ENCODE peak calls at places on chromosomes 6 and 20, in six cellular contexts. One of them, this sample, is unnamed.

GRCh38 chr20:47686545-47686944 is 98.7 kb downstream of the SULF2 start:
- DNase-seq in osteocyte: peak
- DNase-seq in stomach: no peak
- DNase-seq in cardiac muscle cell: no peak
- DNase-seq in ovary: no peak
- DNase-seq in RWPE1: no peak
- DNase-seq in this sample: no peak

GRCh38 chr20:47857994-47858557 is 72.8 kb upstream of the SULF2 start:
- DNase-seq in osteocyte: no peak
- DNase-seq in stomach: no peak
- DNase-seq in cardiac muscle cell: no peak
- DNase-seq in ovary: peak
- DNase-seq in RWPE1: no peak
- DNase-seq in this sample: no peak

GRCh38 chr6:154937306-154938244 is 57.5 kb upstream of the TIAM2 start:
- DNase-seq in osteocyte: no peak
- DNase-seq in stomach: no peak
- DNase-seq in cardiac muscle cell: no peak
- DNase-seq in ovary: no peak
- DNase-seq in RWPE1: no peak
- DNase-seq in this sample: no peak

GRCh38 chr6:117629119-117629518 is 26.8 kb upstream of the GOPC start:
- DNase-seq in osteocyte: no peak
- DNase-seq in stomach: no peak
- DNase-seq in cardiac muscle cell: no peak
- DNase-seq in ovary: no peak
- DNase-seq in RWPE1: no peak
- DNase-seq in this sample: no peak

GRCh38 chr20:23634985-23635767 is 2.6 kb downstream of the CST3 start:
- DNase-seq in osteocyte: no peak
- DNase-seq in stomach: no peak
- DNase-seq in cardiac muscle cell: no peak
- DNase-seq in ovary: no peak
- DNase-seq in RWPE1: peak
- DNase-seq in this sample: no peak

GRCh38 chr20:588932-589672 is 21.0 kb downstream of the TCF15 start:
- DNase-seq in osteocyte: no peak
- DNase-seq in stomach: no peak
- DNase-seq in cardiac muscle cell: no peak
- DNase-seq in ovary: no peak
- DNase-seq in RWPE1: no peak
- DNase-seq in this sample: no peak

GRCh38 chr6:154593122-154593521 is 82.6 kb upstream of the CNKSR3 start:
- DNase-seq in osteocyte: no peak
- DNase-seq in stomach: no peak
- DNase-seq in cardiac muscle cell: peak
- DNase-seq in ovary: no peak
- DNase-seq in RWPE1: no peak
- DNase-seq in this sample: no peak

GRCh38 chr6:89144358-89145041 is 1.4 kb upstream of the PM20D2 start:
- DNase-seq in osteocyte: no peak
- DNase-seq in stomach: no peak
- DNase-seq in cardiac muscle cell: no peak
- DNase-seq in ovary: no peak
- DNase-seq in RWPE1: no peak
- DNase-seq in this sample: no peak

GRCh38 chr6:17446713-17447112 is 53.3 kb downstream of the CAP2 start:
- DNase-seq in osteocyte: no peak
- DNase-seq in stomach: no peak
- DNase-seq in cardiac muscle cell: no peak
- DNase-seq in ovary: no peak
- DNase-seq in RWPE1: no peak
- DNase-seq in this sample: no peak

GRCh38 chr20:35009665-35010328 is 54.1 kb downstream of the MYH7B start:
- DNase-seq in osteocyte: no peak
- DNase-seq in stomach: no peak
- DNase-seq in cardiac muscle cell: no peak
- DNase-seq in ovary: no peak
- DNase-seq in RWPE1: no peak
- DNase-seq in this sample: no peak

GRCh38 chr20:57809149-57809548 is 99.3 kb upstream of the PMEPA1 start:
- DNase-seq in osteocyte: no peak
- DNase-seq in stomach: no peak
- DNase-seq in cardiac muscle cell: no peak
- DNase-seq in ovary: no peak
- DNase-seq in RWPE1: no peak
- DNase-seq in this sample: no peak

GRCh38 chr6:135411339-135411738 is 86.2 kb downstream of the AHI1 start:
- DNase-seq in osteocyte: no peak
- DNase-seq in stomach: no peak
- DNase-seq in cardiac muscle cell: no peak
- DNase-seq in ovary: no peak
- DNase-seq in RWPE1: peak
- DNase-seq in this sample: no peak

GRCh38 chr20:36792422-36792821 is 18.9 kb upstream of the DSN1 start:
- DNase-seq in osteocyte: no peak
- DNase-seq in stomach: peak
- DNase-seq in cardiac muscle cell: peak
- DNase-seq in ovary: no peak
- DNase-seq in RWPE1: peak
- DNase-seq in this sample: no peak

GRCh38 chr6:50198245-50198644 is 148.5 kb upstream of the DEFB112 start:
- DNase-seq in osteocyte: no peak
- DNase-seq in stomach: no peak
- DNase-seq in cardiac muscle cell: no peak
- DNase-seq in ovary: no peak
- DNase-seq in RWPE1: no peak
- DNase-seq in this sample: no peak

GRCh38 chr6:79713701-79714322 is 82.7 kb downstream of the SH3BGRL2 start:
- DNase-seq in osteocyte: no peak
- DNase-seq in stomach: peak
- DNase-seq in cardiac muscle cell: peak
- DNase-seq in ovary: peak
- DNase-seq in RWPE1: peak
- DNase-seq in this sample: peak

GRCh38 chr6:40414617-40415016 is 172.5 kb downstream of the LRFN2 start:
- DNase-seq in osteocyte: no peak
- DNase-seq in stomach: no peak
- DNase-seq in cardiac muscle cell: no peak
- DNase-seq in ovary: no peak
- DNase-seq in RWPE1: no peak
- DNase-seq in this sample: no peak

GRCh38 chr6:57141451-57142177 is 30.5 kb upstream of the BAG2 start:
- DNase-seq in osteocyte: no peak
- DNase-seq in stomach: no peak
- DNase-seq in cardiac muscle cell: no peak
- DNase-seq in ovary: no peak
- DNase-seq in RWPE1: no peak
- DNase-seq in this sample: no peak

GRCh38 chr20:41072919-41073318 is 44.3 kb downstream of the TOP1 start:
- DNase-seq in osteocyte: no peak
- DNase-seq in stomach: no peak
- DNase-seq in cardiac muscle cell: no peak
- DNase-seq in ovary: no peak
- DNase-seq in RWPE1: no peak
- DNase-seq in this sample: no peak

GRCh38 chr6:32947552-32948465 is 5.1 kb downstream of the HLA-DMA start:
- DNase-seq in osteocyte: no peak
- DNase-seq in stomach: no peak
- DNase-seq in cardiac muscle cell: peak
- DNase-seq in ovary: no peak
- DNase-seq in RWPE1: peak
- DNase-seq in this sample: no peak

DNA sequence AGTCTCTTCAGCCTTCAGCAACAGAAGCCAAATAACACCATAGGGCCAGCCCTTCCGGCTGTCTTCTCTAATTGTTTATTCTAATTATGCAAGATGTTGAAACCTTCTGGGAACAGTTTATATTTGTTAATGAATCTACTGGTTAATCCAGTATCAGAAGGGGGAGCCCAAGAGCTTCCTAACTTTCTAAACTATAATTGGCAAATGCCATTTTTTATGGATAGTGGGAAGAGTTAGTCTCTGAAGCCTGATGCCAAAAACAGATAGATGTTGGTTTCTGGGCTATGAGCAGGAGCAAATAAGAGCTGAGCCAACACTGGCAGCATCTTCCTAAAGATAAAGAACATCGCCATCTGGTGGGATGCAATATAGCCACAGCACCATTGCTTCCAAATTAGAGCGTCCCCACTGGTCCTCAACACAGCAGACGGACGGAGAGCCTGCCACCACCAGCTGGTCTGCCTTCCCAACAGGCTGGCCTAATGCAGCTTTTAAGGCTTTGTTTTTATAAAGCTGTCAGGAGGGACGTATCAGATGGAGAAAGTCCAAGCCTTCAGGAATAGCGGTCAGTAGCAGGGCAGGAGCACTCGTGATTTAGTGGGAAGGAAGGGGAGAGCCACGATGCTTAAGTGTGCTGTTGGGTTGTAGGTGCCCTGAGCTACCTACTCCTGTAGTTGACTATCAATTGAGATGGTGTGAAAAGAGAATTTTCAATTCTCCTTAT is 118.8 kb downstream of the RALGAPA2 start:
- DNase-seq in osteocyte: no peak
- DNase-seq in stomach: no peak
- DNase-seq in cardiac muscle cell: peak
- DNase-seq in ovary: peak
- DNase-seq in RWPE1: peak
- DNase-seq in this sample: no peak
- TF ChIP-seq CTCF in osteocyte: peak
- TF ChIP-seq CTCF in stomach: peak
- TF ChIP-seq CTCF in cardiac muscle cell: peak
- TF ChIP-seq CTCF in ovary: no peak
- TF ChIP-seq CTCF in RWPE1: peak
- TF ChIP-seq CTCF in this sample: peak

DNA sequence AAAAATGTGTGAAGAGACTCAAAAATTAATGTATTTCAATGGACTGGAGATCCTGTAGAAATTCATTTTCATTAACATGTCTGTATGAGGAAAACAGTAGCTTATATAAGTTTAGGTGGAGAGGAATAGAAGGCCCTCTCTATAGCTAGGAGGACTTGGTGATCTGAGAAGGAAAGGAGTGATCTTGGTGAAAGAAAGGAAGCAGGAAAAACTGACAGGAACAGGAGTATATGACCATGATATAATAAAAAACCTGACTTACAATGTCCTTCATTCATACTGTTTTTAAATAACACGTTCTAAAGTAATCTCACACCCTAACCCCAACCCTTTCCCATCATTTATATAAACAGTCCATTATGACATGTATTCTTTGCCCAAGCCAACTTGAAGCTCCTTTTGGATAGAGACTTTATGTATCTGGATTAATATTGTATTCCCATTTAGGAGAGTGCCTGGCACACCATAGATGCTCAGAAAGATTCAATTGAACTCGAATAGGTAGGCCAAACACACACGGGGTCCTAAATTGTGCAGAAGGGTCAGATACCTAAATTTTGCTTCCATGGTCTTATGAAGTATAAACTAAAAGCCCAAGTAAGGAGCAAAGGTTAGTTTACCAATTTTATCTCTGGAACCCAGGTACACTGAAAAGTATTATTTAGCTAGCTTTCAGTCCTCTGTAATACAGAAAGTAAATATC is 76.0 kb downstream of the OR2B2 start:
- DNase-seq in osteocyte: no peak
- DNase-seq in stomach: no peak
- DNase-seq in cardiac muscle cell: no peak
- DNase-seq in ovary: no peak
- DNase-seq in RWPE1: no peak
- DNase-seq in this sample: no peak
- TF ChIP-seq CTCF in osteocyte: no peak
- TF ChIP-seq CTCF in stomach: no peak
- TF ChIP-seq CTCF in cardiac muscle cell: no peak
- TF ChIP-seq CTCF in ovary: no peak
- TF ChIP-seq CTCF in RWPE1: no peak
- TF ChIP-seq CTCF in this sample: no peak

GRCh38 chr6:166203003-166203640 is 35.5 kb upstream of the TBXT start:
- DNase-seq in osteocyte: peak
- DNase-seq in stomach: no peak
- DNase-seq in cardiac muscle cell: no peak
- DNase-seq in ovary: no peak
- DNase-seq in RWPE1: no peak
- DNase-seq in this sample: no peak

GRCh38 chr6:166206066-166206465 is 38.4 kb upstream of the TBXT start:
- DNase-seq in osteocyte: no peak
- DNase-seq in stomach: no peak
- DNase-seq in cardiac muscle cell: no peak
- DNase-seq in ovary: no peak
- DNase-seq in RWPE1: no peak
- DNase-seq in this sample: no peak

GRCh38 chr6:166204852-166205650 is 37.4 kb upstream of the TBXT start:
- DNase-seq in osteocyte: no peak
- DNase-seq in stomach: no peak
- DNase-seq in cardiac muscle cell: no peak
- DNase-seq in ovary: no peak
- DNase-seq in RWPE1: no peak
- DNase-seq in this sample: no peak

GRCh38 chr6:166203641-166204222 is 36.1 kb upstream of the TBXT start:
- DNase-seq in osteocyte: no peak
- DNase-seq in stomach: no peak
- DNase-seq in cardiac muscle cell: no peak
- DNase-seq in ovary: no peak
- DNase-seq in RWPE1: no peak
- DNase-seq in this sample: no peak

DNA sequence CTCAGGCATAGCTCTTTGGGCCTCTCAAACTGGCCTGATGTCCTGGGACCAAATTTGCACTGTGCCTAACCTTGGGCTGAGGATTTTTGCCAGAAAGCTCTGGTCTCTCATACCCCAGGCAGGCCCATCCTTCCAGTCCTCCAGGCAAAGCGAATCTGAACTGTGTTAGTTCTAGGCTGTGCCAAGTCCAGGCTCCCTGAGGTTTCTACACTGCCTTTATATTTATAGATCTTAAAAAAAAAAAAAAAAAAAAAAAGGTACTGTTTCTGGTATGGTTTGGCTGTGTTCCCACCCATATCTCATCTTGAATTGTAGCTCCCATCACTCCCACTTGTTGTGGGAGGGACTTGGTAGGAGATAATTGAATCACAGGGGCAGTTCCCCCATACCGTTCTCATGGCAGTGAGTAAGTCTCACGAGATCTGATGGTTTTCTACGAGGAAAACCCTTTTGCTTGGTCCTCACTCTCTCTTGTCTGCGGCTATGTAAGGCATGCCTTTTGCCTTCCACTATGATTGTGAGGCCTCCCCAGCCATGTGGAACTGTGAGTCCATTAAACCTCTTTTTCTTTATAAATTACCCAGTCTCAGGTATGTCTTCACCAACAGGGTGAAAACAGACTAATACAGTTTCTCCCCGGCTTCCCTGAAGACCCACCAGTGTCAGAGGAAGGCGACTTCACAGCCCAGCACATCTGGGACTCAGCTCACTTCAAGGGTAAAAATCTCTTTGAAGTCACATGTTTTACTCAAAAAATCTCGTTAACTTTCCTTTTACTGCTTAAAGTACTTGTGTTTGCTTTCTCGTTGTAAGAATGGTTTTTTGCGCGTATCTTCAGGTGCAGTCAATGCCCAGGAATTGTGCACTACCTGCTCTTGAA is 39.1 kb upstream of the TBXT start:
- DNase-seq in osteocyte: no peak
- DNase-seq in stomach: no peak
- DNase-seq in cardiac muscle cell: no peak
- DNase-seq in ovary: no peak
- DNase-seq in RWPE1: no peak
- DNase-seq in this sample: no peak
- TF ChIP-seq CTCF in osteocyte: no peak
- TF ChIP-seq CTCF in stomach: no peak
- TF ChIP-seq CTCF in cardiac muscle cell: no peak
- TF ChIP-seq CTCF in ovary: no peak
- TF ChIP-seq CTCF in RWPE1: no peak
- TF ChIP-seq CTCF in this sample: no peak

GRCh38 chr20:45685896-45686295 is 15.9 kb upstream of the WFDC11 start:
- DNase-seq in osteocyte: no peak
- DNase-seq in stomach: no peak
- DNase-seq in cardiac muscle cell: no peak
- DNase-seq in ovary: no peak
- DNase-seq in RWPE1: peak
- DNase-seq in this sample: no peak
- TF ChIP-seq CTCF in osteocyte: no peak
- TF ChIP-seq CTCF in stomach: no peak
- TF ChIP-seq CTCF in cardiac muscle cell: peak
- TF ChIP-seq CTCF in ovary: no peak
- TF ChIP-seq CTCF in RWPE1: no peak
- TF ChIP-seq CTCF in this sample: no peak